ENCODE peak calls at places on chromosomes 4 and X, in five cellular contexts. N is MM.1S, M is RWPE1, F is PC-3, B is right lobe of liver. A is an unnamed sample.

GRCh38 chr4:6750302-6751221 is 32.0 kb upstream of the KIAA0232 start:
- DNase-seq in N (no peak), M (no peak), F (peak; percentile 61), B (peak; percentile 21), A (no peak)

GRCh38 chr4:156660470-156660869 is 311.1 kb downstream of the PDGFC start:
- DNase-seq in N (no peak), M (no peak), F (no peak), B (no peak), A (no peak)

GRCh38 chr4:72701987-72702819 is 133.2 kb upstream of the ADAMTS3 start:
- DNase-seq in N (peak; percentile 78), M (peak; percentile 55), F (peak; percentile 80), B (no peak), A (no peak)

GRCh38 chr4:59729321-59729720 is 1470.8 kb upstream of the ADGRL3 start:
- DNase-seq in N (no peak), M (no peak), F (no peak), B (no peak), A (no peak)

GRCh38 chr4:120052840-120053239 is 13.8 kb downstream of the MAD2L1 start:
- DNase-seq in N (no peak), M (peak; percentile 23), F (peak; percentile 14), B (no peak), A (peak; percentile 33)

GRCh38 chr4:108272566-108272965 is 103.8 kb upstream of the LEF1 start:
- DNase-seq in N (no peak), M (no peak), F (peak; percentile 12), B (no peak), A (peak; percentile 46)

GRCh38 chr4:91447168-91447567 is 856.6 kb upstream of the GRID2 start:
- DNase-seq in N (no peak), M (no peak), F (no peak), B (no peak), A (no peak)

GRCh38 chrX:1246816-1247215 is 21.8 kb upstream of the CSF2RA start:
- DNase-seq in N (peak; percentile 62), M (peak; percentile 26), F (peak; percentile 82), B (peak; percentile 64), A (no peak)

GRCh38 chr4:84750260-84750955 is 167.5 kb downstream of the CDS1 start:
- DNase-seq in N (peak; percentile 53), M (peak; percentile 39), F (peak; percentile 61), B (no peak), A (no peak)

GRCh38 chr4:169102011-169102410 is 92.0 kb upstream of the CBR4 start:
- DNase-seq in N (no peak), M (no peak), F (no peak), B (no peak), A (no peak)
- H3K27ac ChIP-seq in N (no peak overlapping the region), M (no peak overlapping the region), F (no peak overlapping the region), B (no peak overlapping the region), A (no peak overlapping the region)

DNA sequence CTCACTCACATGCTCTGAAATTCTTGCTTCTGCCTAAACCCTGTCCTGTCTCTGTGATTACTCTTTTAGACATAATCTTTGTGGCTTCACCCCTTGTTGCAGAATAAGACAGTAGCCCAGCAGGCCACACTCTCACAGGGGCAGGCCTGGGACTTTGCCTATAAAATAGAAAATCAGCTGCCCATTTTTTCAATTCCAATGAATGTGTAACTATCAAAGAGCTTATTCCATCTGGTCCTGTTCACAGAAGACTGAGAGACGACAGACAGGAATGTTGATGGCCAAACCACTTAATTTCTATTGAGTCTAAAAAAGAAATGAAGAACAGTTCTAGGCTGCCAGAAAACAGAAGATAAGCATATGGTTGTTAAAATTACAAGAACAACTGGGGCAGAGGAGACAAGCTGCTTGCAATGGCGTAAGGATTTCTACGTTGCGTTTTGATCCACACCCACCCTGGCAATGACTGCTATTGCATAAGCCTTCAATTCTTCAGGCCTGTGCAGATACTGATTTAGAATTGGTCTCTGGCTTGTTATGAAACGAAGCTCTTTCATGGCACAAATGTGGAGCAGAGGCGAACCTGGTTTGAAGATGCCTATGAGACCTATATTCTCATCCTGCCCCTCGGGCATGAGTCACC is 37.7 kb upstream of the SORBS2 start:
- DNase-seq in N (no peak), M (no peak), F (no peak), B (no peak), A (no peak)
- H3K27ac ChIP-seq in N (no peak overlapping the region), M (no peak overlapping the region), F (no peak overlapping the region), B (no peak overlapping the region), A (no peak overlapping the region)

GRCh38 chr4:143381171-143382118 is 44.8 kb downstream of the GAB1 start:
- DNase-seq in N (peak; percentile 7), M (peak; percentile 41), F (peak; percentile 88), B (peak; percentile 68), A (peak; percentile 46)
- H3K27ac ChIP-seq in N (no peak overlapping the region), M (no peak overlapping the region), F (peak overlapping the region; percentile 55), B (peak overlapping the region; percentile 46), A (peak overlapping the region; percentile 66)

DNA sequence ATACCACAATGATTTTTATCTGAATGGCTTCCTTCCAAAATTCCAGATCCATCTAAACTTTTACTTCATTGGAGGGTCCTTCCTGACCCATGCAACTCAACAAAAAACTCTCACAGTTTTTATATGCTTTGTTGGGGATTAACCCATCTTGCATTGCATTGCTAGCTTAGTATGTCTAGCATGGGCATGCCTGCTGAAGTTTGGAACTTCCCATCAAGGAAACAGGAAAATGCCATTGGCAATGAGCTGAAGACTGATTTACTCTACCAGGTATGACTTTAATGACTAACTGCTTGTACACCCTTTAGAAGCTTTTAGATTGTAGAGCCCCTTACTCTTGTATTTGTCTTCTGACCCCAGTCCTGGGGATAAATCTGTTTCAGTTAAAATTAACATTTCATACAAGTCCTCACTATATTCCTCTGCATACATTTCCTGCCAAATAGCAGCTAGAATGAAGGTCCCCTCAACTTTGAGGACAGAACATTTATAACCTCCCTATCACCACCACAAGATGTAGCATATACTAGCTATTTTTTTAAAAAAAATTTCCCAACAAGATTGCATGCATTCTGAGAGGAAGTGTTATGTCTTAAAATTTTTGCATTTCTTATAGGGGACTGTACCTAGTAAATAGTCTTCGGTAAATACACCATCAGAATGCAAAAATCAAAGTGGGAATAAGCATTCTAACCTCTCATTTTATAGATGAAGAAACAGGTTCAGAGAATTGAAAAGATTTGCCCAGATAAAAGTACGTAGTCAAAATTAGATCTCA is 52.5 kb upstream of the ATXN3L start:
- DNase-seq in N (no peak), M (no peak), F (no peak), B (no peak), A (no peak)
- H3K27ac ChIP-seq in N (no peak overlapping the region), M (no peak overlapping the region), F (no peak overlapping the region), B (no peak overlapping the region), A (peak overlapping the region; percentile 36)

GRCh38 chrX:13670197-13670596 is 17.3 kb downstream of the TCEANC start:
- DNase-seq in N (no peak), M (no peak), F (no peak), B (no peak), A (no peak)

GRCh38 chrX:13667940-13668339 is 15.0 kb downstream of the TCEANC start:
- DNase-seq in N (no peak), M (no peak), F (peak; percentile 26), B (no peak), A (no peak)

GRCh38 chrX:13673016-13673415 is 15.9 kb upstream of the RAB9A start:
- DNase-seq in N (no peak), M (no peak), F (no peak), B (no peak), A (no peak)

GRCh38 chrX:13666836-13667235 is 13.9 kb downstream of the TCEANC start:
- DNase-seq in N (no peak), M (no peak), F (no peak), B (no peak), A (no peak)

GRCh38 chrX:13669246-13669689 is 16.3 kb downstream of the TCEANC start:
- DNase-seq in N (peak; percentile 76), M (peak; percentile 69), F (peak; percentile 97), B (peak; percentile 67), A (peak; percentile 83)
- H3K27ac ChIP-seq in N (peak overlapping the region; percentile 92), M (peak overlapping the region; percentile 72), F (peak overlapping the region; percentile 89), B (peak overlapping the region; percentile 2), A (peak overlapping the region; percentile 62)

DNA sequence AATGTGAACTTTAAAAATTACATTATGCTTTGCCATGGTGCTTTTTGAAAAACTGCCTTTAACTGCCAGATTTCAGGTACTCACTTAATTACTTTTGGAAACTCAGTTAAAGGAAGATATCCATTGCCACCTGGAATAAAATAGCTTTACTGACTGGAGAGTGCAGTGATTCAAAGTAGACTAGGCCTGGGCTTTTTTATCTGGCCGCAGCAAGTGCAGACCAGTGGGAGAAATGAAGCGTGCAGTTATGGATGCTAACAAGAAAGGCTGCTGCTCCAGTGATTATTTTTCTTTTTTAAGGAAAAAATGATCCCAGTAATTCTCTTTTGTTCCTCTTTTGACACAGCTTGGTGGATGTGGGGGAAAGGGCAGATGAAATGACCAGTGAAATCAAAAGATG is 1.3 kb downstream of the SCARB2 start:
- DNase-seq in N (no peak), M (no peak), F (no peak), B (no peak), A (no peak)
- H3K27ac ChIP-seq in N (peak overlapping the region; percentile 88), M (peak overlapping the region; percentile 92), F (peak overlapping the region; percentile 10), B (peak overlapping the region; percentile 92), A (peak overlapping the region; percentile 87)

GRCh38 chr4:168739851-168740250 is 243.0 kb downstream of the PALLD start:
- DNase-seq in N (no peak), M (no peak), F (no peak), B (no peak), A (no peak)

GRCh38 chr4:168743576-168743975 is 246.7 kb downstream of the PALLD start:
- DNase-seq in N (no peak), M (no peak), F (peak; percentile 34), B (no peak), A (no peak)

GRCh38 chr4:168743131-168743530 is 246.3 kb downstream of the PALLD start:
- DNase-seq in N (no peak), M (no peak), F (no peak), B (no peak), A (no peak)

GRCh38 chr4:168741281-168742173 is 244.7 kb downstream of the PALLD start:
- DNase-seq in N (no peak), M (no peak), F (no peak), B (no peak), A (no peak)

GRCh38 chr4:168740686-168741085 is 243.8 kb downstream of the PALLD start:
- DNase-seq in N (no peak), M (no peak), F (no peak), B (no peak), A (no peak)
- H3K27ac ChIP-seq in N (no peak overlapping the region), M (no peak overlapping the region), F (no peak overlapping the region), B (no peak overlapping the region), A (no peak overlapping the region)

DNA sequence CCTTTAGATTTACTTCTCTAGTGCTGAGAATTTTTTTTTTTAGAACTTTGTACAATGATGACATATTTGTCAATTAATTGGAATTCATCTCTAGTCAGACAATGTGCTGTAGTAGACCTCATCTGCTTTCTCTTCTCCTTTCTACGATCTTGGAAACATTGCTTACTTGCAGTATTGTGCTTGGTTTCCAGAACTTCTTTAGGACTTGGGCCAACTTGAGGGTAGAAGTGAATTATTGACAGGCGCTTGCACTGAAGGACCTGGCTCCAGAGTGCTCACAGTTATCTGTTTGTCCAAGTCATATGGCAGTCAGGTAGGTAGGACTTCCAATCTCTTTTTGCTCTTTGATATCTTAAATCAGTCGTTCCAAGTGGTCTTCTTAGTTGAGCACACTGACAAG is 39.6 kb downstream of the FNIP2 start:
- DNase-seq in N (no peak), M (no peak), F (no peak), B (no peak), A (no peak)
- H3K27ac ChIP-seq in N (no peak overlapping the region), M (no peak overlapping the region), F (no peak overlapping the region), B (peak overlapping the region; percentile 19), A (no peak overlapping the region)

A was measured in epithelial cell of prostate.